ENCODE peak calls at places on chromosomes 3 and 15, in nine cellular contexts. T is BE2C; F is PC-9; R is heart right ventricle; Z is tibial artery; J is RWPE2; A is fibroblast of lung; K is mucosa of descending colon; G is CD4-positive, CD25-positive, alpha-beta regulatory T cell. X is an unnamed sample. For H3K36me3 and H3K4me1, the result is how much of the 10 kb centered on the place peaks cover.

GRCh38 chr15:39960411-39960810 is 26.5 kb downstream of the EIF2AK4 start:
- DNase-seq in T (no peak), A (no peak), J (no peak), K (no peak), G (no peak), R (no peak), Z (no peak), F (no peak), X (no peak)

GRCh38 chr3:124246949-124247348 is 255.0 kb upstream of the ROPN1 start:
- DNase-seq in F (no peak), A (peak), K (no peak), J (no peak), R (no peak), T (peak), Z (no peak), G (no peak), X (no peak)

GRCh38 chr3:194200422-194201060 is 64.6 kb downstream of the HES1 start:
- DNase-seq in G (no peak), R (no peak), T (peak), Z (no peak), J (no peak), K (no peak), A (no peak), F (no peak), X (no peak)

GRCh38 chr3:179451335-179452165 is at the start of gene GNB4:
- DNase-seq in F (peak), A (peak), J (peak), G (peak), T (peak), Z (peak), K (peak), R (peak), X (peak)

GRCh38 chr3:128079823-128080222 is 27.6 kb downstream of the SEC61A1 start:
- DNase-seq in A (no peak), J (no peak), K (no peak), Z (no peak), R (no peak), T (no peak), F (no peak), G (no peak), X (no peak)

GRCh38 chr3:157417247-157417646 is 19.4 kb upstream of the PTX3 start:
- DNase-seq in G (no peak), A (no peak), Z (no peak), K (no peak), T (no peak), J (no peak), F (no peak), R (no peak), X (no peak)

GRCh38 chr15:78617131-78617915 is 3.5 kb downstream of the CHRNA3 start:
- DNase-seq in K (no peak), G (no peak), J (peak), Z (peak), F (no peak), T (peak), R (no peak), A (no peak), X (no peak)

GRCh38 chr3:111712294-111713180 is 117.4 kb upstream of the ZBED2 start:
- DNase-seq in G (peak), T (peak), J (no peak), K (no peak), F (no peak), R (no peak), Z (peak), A (no peak), X (no peak)

GRCh38 chr3:34185301-34185700 is 386.9 kb downstream of the PDCD6IP start:
- DNase-seq in J (no peak), A (no peak), K (no peak), F (no peak), R (no peak), T (no peak), Z (no peak), G (no peak), X (no peak)

GRCh38 chr15:68335655-68336054 is 58.1 kb downstream of the FEM1B start:
- DNase-seq in R (peak), A (no peak), F (no peak), T (no peak), Z (peak), K (no peak), J (no peak), G (no peak), X (no peak)

GRCh38 chr15:76012021-76012551 is at the start of gene NRG4:
- DNase-seq in Z (no peak), G (no peak), K (peak), A (peak), R (no peak), F (peak), T (no peak), J (no peak), X (no peak)

GRCh38 chr15:50148362-50148963 is 29.4 kb upstream of the ATP8B4 start:
- DNase-seq in K (no peak), F (peak), Z (no peak), A (peak), J (no peak), R (no peak), G (no peak), T (peak), X (peak)

GRCh38 chr3:23987376-23987775 is 42.3 kb downstream of the NR1D2 start:
- DNase-seq in R (no peak), K (no peak), F (no peak), J (no peak), T (no peak), Z (no peak), A (no peak), G (no peak), X (no peak)

GRCh38 chr3:127942613-127943012 is 27.6 kb downstream of the KBTBD12 start:
- DNase-seq in J (no peak), A (no peak), Z (no peak), R (no peak), G (no peak), K (no peak), F (no peak), T (no peak), X (no peak)

GRCh38 chr3:10444511-10444910 is 60.9 kb downstream of the ATP2B2 start:
- DNase-seq in Z (no peak), T (no peak), R (no peak), G (no peak), A (no peak), K (no peak), F (no peak), J (no peak), X (no peak)

GRCh38 chr3:141979050-141979671 is 102.7 kb downstream of the ATP1B3 start:
- DNase-seq in Z (no peak), T (no peak), A (peak), G (no peak), J (no peak), F (no peak), R (no peak), K (no peak), X (no peak)

GRCh38 chr3:101999177-101999778 is 150.0 kb downstream of the NFKBIZ start:
- DNase-seq in T (no peak), F (no peak), R (no peak), K (no peak), J (no peak), A (no peak), G (no peak), Z (no peak), X (no peak)

GRCh38 chr3:123984957-123985356 is 7.0 kb downstream of the ROPN1 start:
- DNase-seq in R (no peak), T (no peak), J (no peak), G (no peak), Z (no peak), A (no peak), F (no peak), K (no peak), X (no peak)

GRCh38 chr3:72993391-72993790 is 3.2 kb upstream of the PPP4R2 start:
- DNase-seq in F (no peak), A (no peak), Z (no peak), K (no peak), J (no peak), G (no peak), R (no peak), T (no peak), X (no peak)

GRCh38 chr3:140699516-140700231 is 21.8 kb downstream of the TRIM42 start:
- DNase-seq in A (no peak), J (no peak), G (no peak), Z (no peak), K (no peak), T (no peak), R (no peak), F (no peak), X (no peak)

GRCh38 chr15:51332211-51333147 is 5.9 kb downstream of the CYP19A1 start:
- DNase-seq in K (no peak), G (no peak), A (peak), R (no peak), F (no peak), Z (peak), T (no peak), J (no peak), X (no peak)

GRCh38 chr3:134985841-134986520 is 190.9 kb downstream of the EPHB1 start:
- DNase-seq in T (no peak), Z (no peak), F (no peak), K (no peak), G (no peak), J (no peak), A (no peak), R (no peak), X (no peak)

GRCh38 chr15:45112592-45113379 is 1.2 kb downstream of the DUOX2 start:
- DNase-seq in R (no peak), F (no peak), J (no peak), K (no peak), Z (no peak), A (no peak), T (peak), G (no peak), X (no peak)

GRCh38 chr15:70892912-70893560 is 410 bp downstream of the LRRC49 start:
- DNase-seq in J (peak), T (peak), F (peak), R (no peak), G (no peak), K (peak), Z (no peak), A (peak), X (no peak)

DNA sequence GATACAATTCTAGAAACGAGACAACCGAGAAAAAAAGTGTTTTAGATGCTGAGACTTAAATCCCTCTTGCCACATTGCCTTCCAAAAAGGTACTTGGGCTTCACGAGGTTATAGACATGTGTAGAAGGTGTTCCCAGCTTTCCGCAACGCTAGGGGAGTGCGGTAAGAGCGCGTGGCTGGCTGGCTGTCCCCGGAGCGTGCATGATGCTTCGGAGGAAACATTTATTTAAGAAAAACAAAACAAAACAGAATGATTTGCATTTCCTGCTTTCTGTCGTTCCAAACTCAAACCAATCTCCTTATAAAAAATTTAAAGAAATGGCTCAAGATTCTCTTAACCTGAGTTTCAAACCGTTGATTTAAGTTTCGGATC is 841 bp downstream of the SLC6A20 start:
- DNase-seq in F (no peak), Z (no peak), R (no peak), K (no peak), J (no peak), A (peak), G (no peak), T (no peak), X (no peak)
- H3K4me3 ChIP-seq in F (no peak), Z (no peak), R (no peak), K (no peak), J (no peak), A (no peak), G (peak), T (no peak), X (no peak)

GRCh38 chr3:185657691-185658503 is 71.8 kb downstream of the SENP2 start:
- DNase-seq in K (no peak), R (no peak), A (no peak), J (no peak), G (no peak), F (no peak), Z (no peak), T (no peak), X (no peak)

GRCh38 chr3:185657211-185657610 is 71.1 kb downstream of the SENP2 start:
- DNase-seq in R (no peak), A (no peak), K (no peak), F (no peak), Z (no peak), T (no peak), J (no peak), G (no peak), X (no peak)

GRCh38 chr3:185654758-185655145 is 68.7 kb downstream of the SENP2 start:
- DNase-seq in Z (no peak), F (no peak), R (no peak), J (no peak), G (no peak), A (no peak), T (no peak), K (no peak), X (no peak)

GRCh38 chr3:185655426-185656320 is 69.6 kb downstream of the SENP2 start:
- DNase-seq in T (no peak), G (no peak), J (no peak), A (no peak), F (no peak), K (no peak), R (no peak), Z (no peak), X (no peak)

DNA sequence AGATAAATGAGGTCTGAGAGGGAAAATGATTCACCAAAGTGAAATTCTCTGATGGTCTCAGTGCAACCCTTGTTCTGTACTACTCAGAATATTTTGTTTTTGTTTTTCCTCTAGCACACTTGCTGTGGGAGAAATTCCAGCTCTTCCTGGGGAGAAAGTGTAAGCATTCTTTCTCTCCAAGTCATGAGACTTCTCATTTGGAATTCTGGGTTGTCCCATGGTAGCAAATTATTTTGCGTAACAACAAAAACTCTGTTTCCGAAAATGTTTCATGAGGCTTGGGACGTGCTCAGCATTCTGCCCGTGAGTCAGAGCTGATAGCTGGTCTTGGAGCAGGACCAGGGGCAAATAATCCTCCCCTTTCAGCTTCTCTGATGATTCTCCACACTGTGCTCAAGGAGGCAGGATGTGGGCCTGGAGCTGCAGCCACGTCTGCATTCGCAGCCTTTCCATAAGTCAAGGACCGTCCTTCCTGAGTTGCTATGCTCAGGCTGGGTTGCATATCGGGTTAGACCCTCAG is 70.3 kb downstream of the SENP2 start:
- DNase-seq in J (peak), T (no peak), F (no peak), Z (peak), R (no peak), A (peak), G (no peak), K (no peak), X (no peak)
- H3K36me3 ChIP-seq in J (half or more), T (under half), F (under half), Z (under half), R (under half), A (under half), G (under half), K (under half), X (under half)

GRCh38 chr3:114545196-114545595 is 251.4 kb downstream of the TIGIT start:
- DNase-seq in T (no peak), Z (no peak), K (no peak), G (no peak), F (no peak), A (no peak), R (no peak), J (no peak), X (no peak)
- H3K4me1 ChIP-seq in T (under half), Z (under half), K (under half), G (under half), F (under half), A (under half), R (under half), J (under half), X (under half)

DNA sequence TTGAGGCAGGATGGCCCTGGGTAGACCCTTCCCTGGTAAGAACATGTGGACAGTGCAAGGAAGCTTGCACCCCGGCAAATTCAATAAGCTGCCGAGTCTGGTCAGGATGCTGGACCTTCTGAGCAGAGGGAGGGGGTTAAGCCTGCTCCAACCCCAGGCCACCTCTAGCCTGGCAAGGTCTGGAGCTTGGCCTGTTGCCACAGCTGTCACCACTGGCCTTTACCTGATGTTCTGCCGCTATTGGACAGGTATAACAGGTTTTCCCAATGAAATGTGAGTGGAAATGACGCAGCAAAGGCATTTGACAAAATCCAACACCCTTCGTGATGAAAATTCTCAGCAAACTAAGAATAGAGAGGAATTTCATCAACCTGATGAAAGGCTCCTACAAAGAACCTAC is 699 bp upstream of the MESP1 start:
- DNase-seq in K (no peak), R (no peak), G (no peak), J (no peak), Z (no peak), A (no peak), T (no peak), F (peak), X (no peak)
- H3K4me3 ChIP-seq in K (no peak), R (no peak), G (no peak), J (no peak), Z (no peak), A (no peak), T (no peak), F (peak), X (no peak)

GRCh38 chr15:99707481-99708270 is 25.6 kb downstream of the LYSMD4 start:
- DNase-seq in Z (no peak), G (peak), A (peak), F (no peak), J (no peak), R (no peak), T (no peak), K (no peak), X (no peak)
- H3K36me3 ChIP-seq in Z (under half), G (under half), A (under half), F (under half), J (under half), R (under half), T (under half), K (under half), X (under half)

GRCh38 chr15:90001062-90001682 is at the start of gene ZNF710:
- DNase-seq in T (peak), Z (peak), F (no peak), A (peak), J (peak), R (peak), G (peak), K (peak), X (no peak)
- H3K4me1 ChIP-seq in T (under half), Z (under half), F (half or more), A (under half), J (half or more), R (half or more), G (under half), K (under half), X (under half)

GRCh38 chr15:63597033-63597790 is at the start of gene FBXL22:
- DNase-seq in K (peak), A (peak), J (no peak), F (no peak), G (no peak), Z (peak), R (peak), T (no peak), X (no peak)
- H3K4me3 ChIP-seq in K (no peak), A (no peak), J (no peak), F (no peak), G (no peak), Z (peak), R (peak), T (no peak), X (no peak)

GRCh38 chr3:35761311-35761710 is 122.0 kb downstream of the ARPP21 start:
- DNase-seq in F (no peak), T (no peak), R (no peak), G (no peak), K (no peak), A (no peak), Z (no peak), J (no peak), X (no peak)
- H3K36me3 ChIP-seq in F (under half), T (under half), R (under half), G (under half), K (under half), A (under half), Z (under half), J (under half), X (under half)

GRCh38 chr15:77384589-77385359 is 35.1 kb downstream of the PEAK1 start:
- DNase-seq in T (no peak), G (no peak), J (no peak), Z (no peak), K (no peak), R (no peak), A (no peak), F (no peak), X (no peak)
- H3K4me1 ChIP-seq in T (under half), G (under half), J (under half), Z (under half), K (under half), R (half or more), A (under half), F (under half), X (under half)